ENCODE peak calls at places on chromosomes 7 and 10, in six cellular contexts. P is A549, B is HFFc6, K is tibial artery, O is OCI-LY7, X is GM23338. V is an unnamed sample.

GRCh38 chr7:151585744-151586424 is 66.2 kb upstream of the RHEB start:
- DNase-seq in P (no peak), B (no peak), K (no peak), O (no peak), X (no peak), V (no peak)

GRCh38 chr7:6106140-6106904 is 75.1 kb downstream of the ANKRD61 start:
- DNase-seq in P (peak; percentile 78), B (peak; percentile 28), K (no peak), O (peak; percentile 70), X (peak; percentile 6), V (no peak)

GRCh38 chr7:44881610-44882009 is 3.7 kb downstream of the PURB start:
- DNase-seq in P (no peak), B (peak; percentile 68), K (no peak), O (no peak), X (no peak), V (no peak)

GRCh38 chr7:47757946-47758371 is 176.0 kb upstream of the TNS3 start:
- DNase-seq in P (no peak), B (peak; percentile 84), K (peak; percentile 94), O (no peak), X (no peak), V (no peak)

GRCh38 chr10:482848-483247 is 206.6 kb downstream of the DIP2C start:
- DNase-seq in P (no peak), B (no peak), K (no peak), O (no peak), X (no peak), V (no peak)

GRCh38 chr10:58590924-58591323 is 78.3 kb downstream of the BICC1 start:
- DNase-seq in P (no peak), B (no peak), K (no peak), O (no peak), X (no peak), V (no peak)

GRCh38 chr10:116690356-116691078 is 51.8 kb downstream of the HSPA12A start:
- DNase-seq in P (no peak), B (no peak), K (no peak), O (no peak), X (peak; percentile 69), V (peak; percentile 34)

GRCh38 chr10:103598654-103599115 is 105.2 kb downstream of the NEURL1 start:
- DNase-seq in P (peak; percentile 80), B (peak; percentile 75), K (no peak), O (peak; percentile 55), X (peak; percentile 80), V (peak; percentile 64)

GRCh38 chr10:106557951-106558733 is 606.4 kb downstream of the SORCS1 start:
- DNase-seq in P (peak; percentile 10), B (no peak), K (no peak), O (no peak), X (no peak), V (no peak)

GRCh38 chr10:132972986-132973902 is 30.9 kb upstream of the CFAP46 start:
- DNase-seq in P (no peak), B (no peak), K (peak; percentile 12), O (no peak), X (no peak), V (no peak)

GRCh38 chr10:5446390-5446926 is 34.1 kb downstream of the NET1 start:
- DNase-seq in P (peak; percentile 89), B (peak; percentile 83), K (peak; percentile 97), O (peak; percentile 87), X (peak; percentile 97), V (peak; percentile 96)

GRCh38 chr7:35726654-35727053 is 31.7 kb upstream of the HERPUD2 start:
- DNase-seq in P (no peak), B (no peak), K (no peak), O (peak; percentile 52), X (no peak), V (no peak)

GRCh38 chr7:41052736-41053135 is 650.2 kb downstream of the INHBA start:
- DNase-seq in P (no peak), B (no peak), K (no peak), O (no peak), X (no peak), V (no peak)

GRCh38 chr7:16136896-16137295 is 284.4 kb downstream of the CRPPA start:
- DNase-seq in P (no peak), B (no peak), K (no peak), O (no peak), X (no peak), V (no peak)

GRCh38 chr7:24981544-24981951 is 1.6 kb upstream of the OSBPL3 start:
- DNase-seq in P (peak; percentile 48), B (peak; percentile 83), K (peak; percentile 57), O (peak; percentile 27), X (peak; percentile 50), V (peak; percentile 27)

GRCh38 chr7:80721880-80722595 is 83.6 kb downstream of the CD36 start:
- DNase-seq in P (peak; percentile 85), B (peak; percentile 77), K (peak; percentile 31), O (no peak), X (peak; percentile 13), V (no peak)

GRCh38 chr7:106057962-106058901 is 53.9 kb downstream of the SYPL1 start:
- DNase-seq in P (no peak), B (no peak), K (no peak), O (peak; percentile 98), X (no peak), V (no peak)

GRCh38 chr7:37759519-37759918 is 76.0 kb downstream of the GPR141 start:
- DNase-seq in P (no peak), B (no peak), K (no peak), O (no peak), X (no peak), V (no peak)

GRCh38 chr10:26090762-26091161 is 125.8 kb upstream of the GAD2 start:
- DNase-seq in P (no peak), B (no peak), K (no peak), O (no peak), X (peak; percentile 9), V (no peak)

GRCh38 chr7:137590686-137591255 is 247.2 kb upstream of the PTN start:
- DNase-seq in P (no peak), B (no peak), K (no peak), O (no peak), X (no peak), V (no peak)

GRCh38 chr10:64067009-64067606 is 545.9 kb downstream of the REEP3 start:
- DNase-seq in P (no peak), B (no peak), K (no peak), O (no peak), X (no peak), V (no peak)

GRCh38 chr10:119246862-119247549 is 39.6 kb downstream of the GRK5 start:
- DNase-seq in P (no peak), B (peak; percentile 94), K (peak; percentile 79), O (no peak), X (no peak), V (no peak)

GRCh38 chr10:27893320-27894014 is 105.4 kb downstream of the ODAD2 start:
- DNase-seq in P (no peak), B (peak; percentile 29), K (no peak), O (no peak), X (no peak), V (no peak)

DNA sequence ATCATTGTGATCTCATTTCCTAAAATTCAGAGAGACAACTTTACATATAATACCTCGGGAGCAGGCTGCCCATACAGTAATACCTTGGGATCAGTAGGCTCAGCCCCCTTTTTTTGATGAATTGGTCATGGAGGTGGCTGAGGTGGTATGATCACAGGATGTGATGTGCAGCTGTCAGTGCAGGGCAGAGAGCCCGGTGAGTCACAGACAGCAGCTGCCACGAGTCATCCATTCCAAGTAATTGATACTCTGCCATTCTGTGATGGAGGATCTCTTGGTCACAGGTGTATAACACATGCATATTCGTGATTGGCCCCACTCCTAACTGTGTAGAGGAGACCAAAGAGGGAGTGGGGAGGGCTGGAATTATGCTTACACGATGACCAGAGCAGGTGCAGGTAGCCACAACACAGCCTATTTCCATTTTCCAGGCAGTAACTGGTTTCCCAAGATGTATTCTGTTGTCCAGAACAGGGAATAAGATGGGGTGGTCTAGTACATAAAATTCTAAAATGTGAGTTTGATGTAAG is 14.1 kb downstream of the NRCAM start:
- DNase-seq in P (peak; percentile 33), B (no peak), K (no peak), O (no peak), X (no peak), V (no peak)
- TF ChIP-seq CTCF in P (no peak), B (no peak), K (no peak), O (no peak), X (no peak), V (no peak)

DNA sequence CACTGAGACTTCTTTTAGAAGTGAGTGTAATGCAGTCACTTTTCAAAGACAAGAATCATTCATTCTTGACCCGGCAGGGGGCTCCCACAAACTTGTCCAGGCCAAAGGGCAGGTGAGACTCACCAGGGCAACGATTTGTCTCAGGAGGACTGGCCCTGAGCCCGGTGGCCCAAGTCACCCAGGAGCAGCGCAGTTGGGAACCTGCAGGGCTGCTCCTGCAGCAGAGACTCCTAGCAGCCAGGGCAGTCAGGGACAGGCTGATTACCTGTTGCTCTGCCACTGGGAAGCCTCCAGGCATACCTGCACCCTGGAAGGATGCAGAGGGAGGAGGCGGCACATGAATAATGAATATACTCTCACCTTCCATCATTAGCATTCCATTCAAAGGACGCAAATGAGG is 99.3 kb downstream of the C10orf90 start:
- DNase-seq in P (no peak), B (no peak), K (no peak), O (no peak), X (peak; percentile 65), V (no peak)
- TF ChIP-seq CTCF in P (no peak), B (peak; percentile 39), K (no peak), O (no peak), X (no peak), V (no peak)

GRCh38 chr7:121303422-121304171 is 25.2 kb upstream of the WNT16 start:
- DNase-seq in P (no peak), B (no peak), K (no peak), O (no peak), X (peak; percentile 35), V (no peak)
- TF ChIP-seq CTCF in P (no peak), B (no peak), K (no peak), O (no peak), X (no peak), V (no peak)

DNA sequence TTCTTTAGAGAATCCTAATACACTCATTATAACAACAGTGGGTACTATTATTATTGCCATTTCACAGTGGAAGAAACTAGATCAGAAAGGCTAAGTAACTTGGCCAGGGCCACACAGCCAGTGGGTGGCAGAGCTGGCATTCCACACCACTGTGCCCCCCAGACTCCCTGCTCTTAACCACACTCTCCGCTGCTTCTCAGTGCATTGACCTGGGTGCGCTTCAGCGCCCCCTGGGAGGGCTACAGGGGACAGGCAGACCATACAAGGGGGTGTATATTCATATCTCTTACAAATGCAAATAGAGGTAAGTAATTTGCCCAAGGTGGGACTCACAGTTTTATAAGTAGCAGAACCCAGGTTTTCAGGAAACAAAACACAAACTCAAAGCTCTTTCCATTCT is 77.0 kb upstream of the NMT2 start:
- DNase-seq in P (peak; percentile 34), B (no peak), K (no peak), O (peak; percentile 9), X (peak; percentile 55), V (peak; percentile 51)
- TF ChIP-seq CTCF in P (peak; percentile 25), B (peak; percentile 49), K (no peak), O (peak; percentile 69), X (peak; percentile 73), V (no peak)

DNA sequence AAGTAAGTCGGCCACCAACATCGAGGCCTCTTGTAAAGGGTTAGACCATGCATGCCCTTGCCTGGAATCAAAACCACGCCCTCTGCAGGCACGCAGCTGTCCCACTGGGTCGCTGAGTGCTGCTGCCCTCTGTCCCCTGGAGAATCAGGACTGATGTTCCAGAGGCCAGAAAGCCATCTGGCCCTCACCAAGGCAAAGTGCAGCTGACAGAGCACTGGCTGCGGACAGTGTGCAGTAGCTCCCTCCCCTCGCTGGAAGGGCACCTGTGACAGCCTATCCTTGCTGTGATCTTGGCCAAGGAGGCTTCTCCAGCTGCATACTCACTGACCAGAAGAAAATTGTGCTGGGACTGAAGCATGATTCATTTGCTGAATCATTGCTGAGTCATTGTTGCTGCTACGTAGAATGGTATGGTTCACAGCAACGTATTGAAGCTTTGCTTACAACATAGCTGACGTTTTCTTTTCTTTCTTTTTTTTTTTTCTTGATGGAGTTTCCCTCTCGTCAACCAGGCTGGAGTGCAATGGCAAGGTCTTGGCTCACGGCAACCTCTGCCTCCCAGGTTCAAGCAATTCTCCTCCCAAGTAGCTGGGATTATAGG is 30.4 kb downstream of the DDC start:
- DNase-seq in P (peak; percentile 96), B (peak; percentile 99), K (no peak), O (no peak), X (peak; percentile 28), V (no peak)
- TF ChIP-seq CTCF in P (no peak), B (peak; percentile 68), K (no peak), O (no peak), X (no peak), V (no peak)

V was measured in endothelial cell.